ENCODE peak calls at places on chromosomes 4 and X, in five cellular contexts. A is SK-N-SH, Z is K562, C is HepG2, X is GM12878. U is an unnamed sample.

GRCh38 chrX:115630204-115630603 is 69.2 kb downstream of the PLS3 start:
- DNase-seq in X (no peak), C (no peak), Z (no peak), A (no peak), U (no peak)

GRCh38 chrX:6325437-6325836 is 96.8 kb upstream of the NLGN4X start:
- DNase-seq in A (no peak), Z (no peak), X (no peak), C (no peak), U (no peak)

GRCh38 chr4:15293678-15294077 is 134.2 kb upstream of the C1QTNF7 start:
- DNase-seq in X (no peak), Z (no peak), A (no peak), C (no peak), U (no peak)

GRCh38 chr4:54660591-54660990 is 2.8 kb downstream of the KIT start:
- DNase-seq in A (no peak), X (no peak), Z (no peak), C (no peak), U (no peak)

GRCh38 chrX:46678232-46678631 is 80.7 kb downstream of the SLC9A7 start:
- DNase-seq in C (no peak), A (no peak), X (no peak), Z (no peak), U (no peak)

GRCh38 chr4:41318839-41319530 is 62.3 kb downstream of the UCHL1 start:
- DNase-seq in C (peak; percentile 4), Z (no peak), A (no peak), X (no peak), U (no peak)

GRCh38 chr4:151227731-151228130 is 49.2 kb upstream of the PRSS48 start:
- DNase-seq in Z (no peak), A (no peak), C (no peak), X (no peak), U (no peak)

GRCh38 chrX:38975368-38975767 is 174.1 kb downstream of the MID1IP1 start:
- DNase-seq in C (no peak), Z (no peak), X (no peak), A (no peak), U (no peak)

GRCh38 chr4:21879187-21879586 is 69.4 kb downstream of the KCNIP4 start:
- DNase-seq in X (no peak), C (peak; percentile 5), Z (no peak), A (no peak), U (no peak)

GRCh38 chr4:168655182-168655581 is 158.3 kb downstream of the PALLD start:
- DNase-seq in C (no peak), Z (no peak), A (no peak), X (no peak), U (no peak)

GRCh38 chr4:1105067-1105466 is 8.3 kb downstream of the RNF212 start:
- DNase-seq in Z (no peak), A (no peak), X (no peak), C (no peak), U (no peak)
- TF ChIP-seq MAX in Z (no peak), A (no peak), X (no peak), C (no peak), U (no peak)

DNA sequence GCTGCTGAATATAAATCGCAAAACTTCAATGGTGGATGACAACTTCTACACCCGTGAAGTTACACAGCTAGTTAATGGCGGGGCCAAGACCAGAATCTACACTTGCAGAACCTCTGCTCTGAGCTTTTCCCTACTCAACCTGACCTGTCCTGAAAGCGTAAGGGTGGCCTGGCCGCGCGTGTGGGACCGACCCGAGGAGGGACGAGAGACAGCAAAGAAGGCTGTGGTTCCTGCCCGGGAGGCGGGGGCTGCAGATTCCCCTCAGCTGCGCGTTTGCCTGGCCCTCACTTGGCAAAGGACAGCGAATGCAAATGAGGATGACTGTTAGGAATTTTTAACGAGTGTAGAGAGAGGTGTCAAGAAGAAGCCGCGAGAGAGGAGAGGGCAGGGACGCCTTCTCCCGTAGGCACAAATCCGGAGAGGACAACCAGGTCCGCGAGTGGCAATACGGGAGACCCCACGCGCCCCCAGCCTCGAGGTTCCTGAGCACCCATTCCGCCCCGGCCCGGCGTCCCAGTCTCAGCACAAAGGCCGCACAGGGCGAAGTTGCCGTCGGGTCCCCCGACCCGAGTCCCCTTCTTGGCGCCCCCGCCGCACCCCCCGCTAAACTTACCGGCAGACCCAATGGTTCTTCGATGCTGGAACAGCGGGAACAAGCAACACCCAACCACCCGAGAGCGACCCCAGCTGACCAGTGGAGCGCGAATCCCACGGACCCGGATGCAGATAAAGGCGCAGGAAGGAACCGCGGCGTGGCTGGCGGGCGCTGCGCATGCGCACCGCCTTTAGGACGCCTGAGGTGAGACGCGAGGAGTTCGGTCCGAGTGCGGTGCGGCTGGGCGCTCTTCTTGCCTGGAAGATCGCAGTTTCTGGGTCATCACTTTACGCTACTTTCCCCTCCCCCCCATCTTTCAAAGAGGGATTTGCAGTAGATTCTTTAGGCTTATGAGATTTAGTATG is at the start of gene GNPDA2:
- DNase-seq in C (peak; percentile 85), A (peak; percentile 93), Z (peak; percentile 94), X (peak; percentile 50), U (peak; percentile 78)
- TF ChIP-seq POLR2AphosphoS5 in C (peak; percentile 83), A (peak; percentile 96), Z (peak; percentile 73), X (peak; percentile 87), U (peak; percentile 96)

DNA sequence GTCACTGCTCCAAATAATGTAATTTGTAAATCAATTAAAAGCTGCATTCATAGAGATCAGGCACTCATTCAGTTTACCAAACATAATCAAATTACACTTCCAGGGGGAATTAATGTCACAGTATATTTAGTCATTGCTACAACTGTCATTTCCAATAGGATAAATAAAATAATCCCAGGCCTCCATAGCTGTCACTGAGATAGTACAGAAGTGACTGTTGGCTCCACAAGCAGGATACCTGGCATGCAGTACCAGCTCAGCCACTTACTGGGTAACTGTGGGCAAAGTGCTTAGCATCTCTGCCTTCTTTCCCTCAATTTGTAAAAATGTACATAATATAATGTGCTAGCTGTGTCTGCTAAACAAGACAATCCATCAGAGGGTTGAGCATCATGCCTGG is 128.1 kb downstream of the CAMK2D start:
- DNase-seq in C (no peak), A (no peak), Z (no peak), X (no peak), U (no peak)
- TF ChIP-seq ZBTB33 in C (no peak), A (no peak), Z (no peak), X (no peak), U (no peak)

GRCh38 chr4:125639182-125639621 is 324.4 kb downstream of the FAT4 start:
- DNase-seq in A (peak; percentile 11), X (no peak), Z (no peak), C (no peak), U (no peak)
- TF ChIP-seq MAX in A (no peak), X (no peak), Z (no peak), C (no peak), U (no peak)

GRCh38 chr4:2510351-2511259 is 25.8 kb upstream of the FAM193A start:
- DNase-seq in X (no peak), A (no peak), C (no peak), Z (no peak), U (no peak)
- TF ChIP-seq POLR2AphosphoS5 in X (no peak), A (no peak), C (no peak), Z (no peak), U (no peak)

GRCh38 chr4:172995704-172996103 is 172.9 kb upstream of the GALNT7 start:
- DNase-seq in Z (no peak), A (no peak), X (no peak), C (no peak), U (no peak)

GRCh38 chr4:172997851-172998250 is 170.8 kb upstream of the GALNT7 start:
- DNase-seq in Z (no peak), X (no peak), A (no peak), C (no peak), U (no peak)

GRCh38 chr4:172997217-172997609 is 171.4 kb upstream of the GALNT7 start:
- DNase-seq in A (no peak), X (no peak), C (no peak), Z (no peak), U (no peak)

GRCh38 chr4:172995161-172995560 is 173.4 kb upstream of the GALNT7 start:
- DNase-seq in C (no peak), Z (no peak), A (no peak), X (no peak), U (no peak)

GRCh38 chr4:172996571-172997216 is 171.9 kb upstream of the GALNT7 start:
- DNase-seq in Z (no peak), A (no peak), C (no peak), X (no peak), U (no peak)
- TF ChIP-seq ZBTB33 in Z (no peak), A (no peak), C (no peak), X (no peak), U (no peak)

GRCh38 chr4:23630110-23630509 is 259.7 kb downstream of the PPARGC1A start:
- DNase-seq in X (no peak), Z (no peak), C (no peak), A (no peak), U (no peak)

GRCh38 chr4:23629421-23629820 is 260.4 kb downstream of the PPARGC1A start:
- DNase-seq in C (no peak), Z (no peak), X (no peak), A (no peak), U (no peak)

GRCh38 chr4:23635468-23635867 is 254.4 kb downstream of the PPARGC1A start:
- DNase-seq in C (no peak), A (no peak), X (no peak), Z (no peak), U (no peak)

GRCh38 chr4:23631255-23631950 is 258.4 kb downstream of the PPARGC1A start:
- DNase-seq in C (no peak), A (no peak), X (no peak), Z (no peak), U (no peak)
- TF ChIP-seq MAX in C (no peak), A (no peak), X (no peak), Z (no peak), U (no peak)

DNA sequence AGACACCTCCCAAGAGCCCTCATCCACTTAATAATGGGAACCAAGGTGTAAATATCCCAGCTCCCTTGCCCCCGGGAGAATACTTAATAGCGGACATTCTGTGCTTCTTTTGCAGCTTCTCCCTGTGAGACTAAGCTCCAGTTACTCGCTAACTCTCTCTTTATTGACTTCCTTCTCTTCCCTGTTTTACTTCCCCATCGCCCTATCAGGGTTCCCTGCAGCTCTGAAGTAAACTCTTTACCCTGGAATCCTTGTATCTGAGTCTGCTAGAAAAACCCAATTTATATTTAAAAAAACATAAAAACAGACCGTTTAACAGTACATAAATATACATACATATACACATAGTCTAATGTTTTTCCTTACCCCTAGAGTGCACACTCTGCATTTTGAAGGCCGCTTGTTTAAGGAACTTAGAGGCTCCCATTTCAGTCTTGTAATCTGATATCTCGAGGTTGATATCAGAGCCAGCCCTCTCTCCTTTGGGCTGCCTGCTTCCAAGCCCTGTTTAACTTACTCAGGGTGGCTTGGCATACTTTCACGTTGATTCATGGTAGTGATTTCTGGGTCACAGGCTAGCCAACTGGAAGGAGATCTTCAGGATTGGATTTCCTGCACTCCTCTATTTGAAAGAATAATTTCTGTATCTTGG is 177.4 kb upstream of the SCML1 start:
- DNase-seq in C (no peak), Z (no peak), X (no peak), A (no peak), U (peak; percentile 42)
- TF ChIP-seq POLR2AphosphoS5 in C (no peak), Z (no peak), X (no peak), A (peak; percentile 19), U (no peak)

U was measured in HCT116.